ENCODE peak calls at places on chromosomes 12 and 14, in eight cellular contexts. One of them, this sample, is unnamed.

GRCh38 chr12:100267603-100268281 is 765 bp downstream of the SCYL2 start:
- DNase-seq in IMR-90: peak; percentile 37
- DNase-seq in left lung: no peak
- DNase-seq in WTC11: no peak
- DNase-seq in GM23338: peak; percentile 39
- DNase-seq in progenitor cell of endocrine pancreas: no peak
- DNase-seq in AG04449: no peak
- DNase-seq in activated CD8-positive, alpha-beta T cell treated with anti-CD3 and anti-CD28 coated beads for 36 hours: peak; percentile 42
- DNase-seq in this sample: peak; percentile 29

GRCh38 chr12:1500095-1500801 is 94.1 kb downstream of the FBXL14 start:
- DNase-seq in IMR-90: peak; percentile 81
- DNase-seq in left lung: no peak
- DNase-seq in WTC11: no peak
- DNase-seq in GM23338: no peak
- DNase-seq in progenitor cell of endocrine pancreas: no peak
- DNase-seq in AG04449: no peak
- DNase-seq in activated CD8-positive, alpha-beta T cell treated with anti-CD3 and anti-CD28 coated beads for 36 hours: no peak
- DNase-seq in this sample: no peak

GRCh38 chr12:24838531-24838950 is 110.4 kb downstream of the BCAT1 start:
- DNase-seq in IMR-90: peak; percentile 87
- DNase-seq in left lung: no peak
- DNase-seq in WTC11: no peak
- DNase-seq in GM23338: no peak
- DNase-seq in progenitor cell of endocrine pancreas: no peak
- DNase-seq in AG04449: peak; percentile 88
- DNase-seq in activated CD8-positive, alpha-beta T cell treated with anti-CD3 and anti-CD28 coated beads for 36 hours: peak; percentile 64
- DNase-seq in this sample: no peak

GRCh38 chr12:120139958-120140357 is 23.4 kb upstream of the RAB35 start:
- DNase-seq in IMR-90: peak; percentile 68
- DNase-seq in left lung: no peak
- DNase-seq in WTC11: no peak
- DNase-seq in GM23338: no peak
- DNase-seq in progenitor cell of endocrine pancreas: no peak
- DNase-seq in AG04449: no peak
- DNase-seq in activated CD8-positive, alpha-beta T cell treated with anti-CD3 and anti-CD28 coated beads for 36 hours: no peak
- DNase-seq in this sample: no peak

GRCh38 chr12:96108321-96108720 is 72.9 kb upstream of the LTA4H start:
- DNase-seq in IMR-90: no peak
- DNase-seq in left lung: peak; percentile 64
- DNase-seq in WTC11: no peak
- DNase-seq in GM23338: peak; percentile 23
- DNase-seq in progenitor cell of endocrine pancreas: no peak
- DNase-seq in AG04449: no peak
- DNase-seq in activated CD8-positive, alpha-beta T cell treated with anti-CD3 and anti-CD28 coated beads for 36 hours: peak; percentile 58
- DNase-seq in this sample: no peak

GRCh38 chr12:111033281-111034147 is 113.1 kb upstream of the MYL2 start:
- DNase-seq in IMR-90: no peak
- DNase-seq in left lung: no peak
- DNase-seq in WTC11: peak; percentile 77
- DNase-seq in GM23338: peak; percentile 77
- DNase-seq in progenitor cell of endocrine pancreas: peak; percentile 39
- DNase-seq in AG04449: no peak
- DNase-seq in activated CD8-positive, alpha-beta T cell treated with anti-CD3 and anti-CD28 coated beads for 36 hours: peak; percentile 45
- DNase-seq in this sample: no peak

GRCh38 chr14:104288272-104288671 is 149.9 kb downstream of the KIF26A start:
- DNase-seq in IMR-90: no peak
- DNase-seq in left lung: no peak
- DNase-seq in WTC11: peak; percentile 7
- DNase-seq in GM23338: no peak
- DNase-seq in progenitor cell of endocrine pancreas: no peak
- DNase-seq in AG04449: no peak
- DNase-seq in activated CD8-positive, alpha-beta T cell treated with anti-CD3 and anti-CD28 coated beads for 36 hours: no peak
- DNase-seq in this sample: no peak

GRCh38 chr12:97309921-97310320 is 152.7 kb upstream of the RMST start:
- DNase-seq in IMR-90: no peak
- DNase-seq in left lung: no peak
- DNase-seq in WTC11: no peak
- DNase-seq in GM23338: no peak
- DNase-seq in progenitor cell of endocrine pancreas: no peak
- DNase-seq in AG04449: no peak
- DNase-seq in activated CD8-positive, alpha-beta T cell treated with anti-CD3 and anti-CD28 coated beads for 36 hours: no peak
- DNase-seq in this sample: no peak

GRCh38 chr12:85955127-85955526 is 81.0 kb downstream of the NTS start:
- DNase-seq in IMR-90: no peak
- DNase-seq in left lung: no peak
- DNase-seq in WTC11: no peak
- DNase-seq in GM23338: peak; percentile 25
- DNase-seq in progenitor cell of endocrine pancreas: no peak
- DNase-seq in AG04449: no peak
- DNase-seq in activated CD8-positive, alpha-beta T cell treated with anti-CD3 and anti-CD28 coated beads for 36 hours: no peak
- DNase-seq in this sample: no peak

GRCh38 chr12:26853303-26854027 is 20.5 kb upstream of the ITPR2 start:
- DNase-seq in IMR-90: peak; percentile 56
- DNase-seq in left lung: peak; percentile 72
- DNase-seq in WTC11: peak; percentile 57
- DNase-seq in GM23338: peak; percentile 78
- DNase-seq in progenitor cell of endocrine pancreas: peak; percentile 40
- DNase-seq in AG04449: no peak
- DNase-seq in activated CD8-positive, alpha-beta T cell treated with anti-CD3 and anti-CD28 coated beads for 36 hours: peak; percentile 86
- DNase-seq in this sample: peak; percentile 74

GRCh38 chr12:25682421-25682820 is 129.3 kb upstream of the LMNTD1 start:
- DNase-seq in IMR-90: peak; percentile 23
- DNase-seq in left lung: no peak
- DNase-seq in WTC11: no peak
- DNase-seq in GM23338: no peak
- DNase-seq in progenitor cell of endocrine pancreas: no peak
- DNase-seq in AG04449: no peak
- DNase-seq in activated CD8-positive, alpha-beta T cell treated with anti-CD3 and anti-CD28 coated beads for 36 hours: no peak
- DNase-seq in this sample: no peak

GRCh38 chr12:64696065-64696741 is 63.0 kb downstream of the GNS start:
- DNase-seq in IMR-90: peak; percentile 43
- DNase-seq in left lung: no peak
- DNase-seq in WTC11: no peak
- DNase-seq in GM23338: no peak
- DNase-seq in progenitor cell of endocrine pancreas: no peak
- DNase-seq in AG04449: no peak
- DNase-seq in activated CD8-positive, alpha-beta T cell treated with anti-CD3 and anti-CD28 coated beads for 36 hours: no peak
- DNase-seq in this sample: no peak

DNA sequence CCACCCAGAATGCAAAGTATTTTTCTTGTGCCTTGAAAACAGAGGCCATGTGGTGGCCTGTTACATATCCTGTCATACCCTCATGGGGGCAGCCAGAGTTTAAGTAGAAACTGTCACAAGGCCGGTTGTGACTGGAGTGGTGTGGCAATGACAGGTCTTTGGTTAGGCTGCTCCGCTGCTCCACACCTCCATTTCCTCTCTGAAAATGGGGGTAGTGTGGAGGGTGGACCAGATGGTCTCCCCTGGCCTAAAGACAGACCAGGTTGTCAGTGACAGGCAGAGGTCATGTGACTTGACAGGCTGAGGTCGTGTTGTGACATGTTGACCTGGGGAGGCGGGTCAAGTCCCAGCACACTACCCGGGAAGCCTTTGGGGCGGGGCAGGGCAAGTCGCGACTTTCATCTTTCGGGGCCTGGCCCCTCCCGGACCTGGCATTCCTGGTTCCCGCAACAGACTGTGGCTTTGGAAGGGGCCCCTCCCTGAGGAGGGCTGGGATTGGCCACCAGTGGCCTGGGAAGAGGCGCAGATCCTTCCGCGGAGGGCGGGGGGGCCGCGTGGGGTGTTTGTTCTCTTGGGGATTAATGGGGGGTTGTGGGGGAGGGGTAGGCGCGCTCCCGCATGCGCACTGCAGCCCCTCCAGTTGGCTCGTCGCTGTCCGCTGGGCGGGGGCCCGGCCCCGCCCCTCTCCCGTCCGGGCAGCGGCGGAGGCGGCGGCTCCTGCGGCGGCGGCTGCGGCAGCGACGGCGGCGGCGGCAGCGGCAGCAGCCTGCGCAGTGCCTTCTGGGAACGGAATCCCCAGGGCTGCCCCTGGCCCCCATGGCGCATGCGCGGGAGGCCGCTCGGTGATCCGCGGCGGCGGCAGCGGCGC is at the start of gene MBD6:
- DNase-seq in IMR-90: peak; percentile 91
- DNase-seq in left lung: peak; percentile 94
- DNase-seq in WTC11: peak; percentile 85
- DNase-seq in GM23338: peak; percentile 87
- DNase-seq in progenitor cell of endocrine pancreas: peak; percentile 87
- DNase-seq in AG04449: peak; percentile 67
- DNase-seq in activated CD8-positive, alpha-beta T cell treated with anti-CD3 and anti-CD28 coated beads for 36 hours: peak; percentile 90
- DNase-seq in this sample: peak; percentile 99
- TF ChIP-seq CTCF in IMR-90: no peak
- TF ChIP-seq CTCF in left lung: no peak
- TF ChIP-seq CTCF in WTC11: no peak
- TF ChIP-seq CTCF in GM23338: no peak
- TF ChIP-seq CTCF in progenitor cell of endocrine pancreas: no peak
- TF ChIP-seq CTCF in AG04449: no peak
- TF ChIP-seq CTCF in activated CD8-positive, alpha-beta T cell treated with anti-CD3 and anti-CD28 coated beads for 36 hours: no peak
- TF ChIP-seq CTCF in this sample: no peak

DNA sequence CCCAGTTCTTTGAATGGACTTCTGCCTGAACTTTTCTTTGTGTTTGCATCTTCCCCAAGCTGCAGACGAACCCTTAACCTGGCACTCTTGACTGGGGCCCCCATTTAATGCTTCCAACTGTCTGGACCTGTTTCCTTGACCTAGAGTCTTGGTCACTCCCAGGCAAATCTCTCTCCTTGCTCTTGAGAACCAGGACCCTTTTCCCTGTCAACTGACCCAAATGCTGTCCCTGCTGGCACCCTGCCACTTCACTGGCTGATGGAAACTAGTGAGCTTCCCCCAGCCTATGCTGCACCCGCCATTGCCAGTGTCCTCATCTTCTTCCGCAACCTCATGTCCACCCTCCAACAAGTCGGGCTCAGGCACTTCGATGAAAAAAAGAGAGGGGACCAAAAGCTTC is 79.5 kb downstream of the PRIMA1 start:
- DNase-seq in IMR-90: no peak
- DNase-seq in left lung: no peak
- DNase-seq in WTC11: no peak
- DNase-seq in GM23338: no peak
- DNase-seq in progenitor cell of endocrine pancreas: no peak
- DNase-seq in AG04449: no peak
- DNase-seq in activated CD8-positive, alpha-beta T cell treated with anti-CD3 and anti-CD28 coated beads for 36 hours: no peak
- DNase-seq in this sample: no peak
- TF ChIP-seq CTCF in IMR-90: no peak
- TF ChIP-seq CTCF in left lung: no peak
- TF ChIP-seq CTCF in WTC11: no peak
- TF ChIP-seq CTCF in GM23338: no peak
- TF ChIP-seq CTCF in progenitor cell of endocrine pancreas: no peak
- TF ChIP-seq CTCF in AG04449: no peak
- TF ChIP-seq CTCF in activated CD8-positive, alpha-beta T cell treated with anti-CD3 and anti-CD28 coated beads for 36 hours: no peak
- TF ChIP-seq CTCF in this sample: no peak

GRCh38 chr12:66683822-66684221 is 4.9 kb upstream of the GRIP1 start:
- DNase-seq in IMR-90: no peak
- DNase-seq in left lung: no peak
- DNase-seq in WTC11: no peak
- DNase-seq in GM23338: no peak
- DNase-seq in progenitor cell of endocrine pancreas: no peak
- DNase-seq in AG04449: no peak
- DNase-seq in activated CD8-positive, alpha-beta T cell treated with anti-CD3 and anti-CD28 coated beads for 36 hours: no peak
- DNase-seq in this sample: no peak
- TF ChIP-seq CTCF in IMR-90: no peak
- TF ChIP-seq CTCF in left lung: no peak
- TF ChIP-seq CTCF in WTC11: no peak
- TF ChIP-seq CTCF in GM23338: no peak
- TF ChIP-seq CTCF in progenitor cell of endocrine pancreas: no peak
- TF ChIP-seq CTCF in AG04449: no peak
- TF ChIP-seq CTCF in activated CD8-positive, alpha-beta T cell treated with anti-CD3 and anti-CD28 coated beads for 36 hours: no peak
- TF ChIP-seq CTCF in this sample: no peak

GRCh38 chr14:66395300-66395699 is 90.9 kb upstream of the CCDC196 start:
- DNase-seq in IMR-90: no peak
- DNase-seq in left lung: no peak
- DNase-seq in WTC11: no peak
- DNase-seq in GM23338: peak; percentile 31
- DNase-seq in progenitor cell of endocrine pancreas: no peak
- DNase-seq in AG04449: no peak
- DNase-seq in activated CD8-positive, alpha-beta T cell treated with anti-CD3 and anti-CD28 coated beads for 36 hours: peak; percentile 58
- DNase-seq in this sample: peak; percentile 10
- TF ChIP-seq CTCF in IMR-90: no peak
- TF ChIP-seq CTCF in left lung: no peak
- TF ChIP-seq CTCF in WTC11: no peak
- TF ChIP-seq CTCF in GM23338: peak; percentile 15
- TF ChIP-seq CTCF in progenitor cell of endocrine pancreas: no peak
- TF ChIP-seq CTCF in AG04449: no peak
- TF ChIP-seq CTCF in activated CD8-positive, alpha-beta T cell treated with anti-CD3 and anti-CD28 coated beads for 36 hours: no peak
- TF ChIP-seq CTCF in this sample: peak; percentile 32

GRCh38 chr12:49974231-49974675 is 1.5 kb downstream of the AQP6 start:
- DNase-seq in IMR-90: peak; percentile 64
- DNase-seq in left lung: peak; percentile 75
- DNase-seq in WTC11: no peak
- DNase-seq in GM23338: peak; percentile 58
- DNase-seq in progenitor cell of endocrine pancreas: no peak
- DNase-seq in AG04449: no peak
- DNase-seq in activated CD8-positive, alpha-beta T cell treated with anti-CD3 and anti-CD28 coated beads for 36 hours: no peak
- DNase-seq in this sample: no peak
- TF ChIP-seq CTCF in IMR-90: peak; percentile 73
- TF ChIP-seq CTCF in left lung: peak; percentile 48
- TF ChIP-seq CTCF in WTC11: no peak
- TF ChIP-seq CTCF in GM23338: peak; percentile 30
- TF ChIP-seq CTCF in progenitor cell of endocrine pancreas: peak; percentile 53
- TF ChIP-seq CTCF in AG04449: peak; percentile 80
- TF ChIP-seq CTCF in activated CD8-positive, alpha-beta T cell treated with anti-CD3 and anti-CD28 coated beads for 36 hours: no peak
- TF ChIP-seq CTCF in this sample: no peak

GRCh38 chr14:94816113-94816512 is 46.2 kb upstream of the GSC start:
- DNase-seq in IMR-90: no peak
- DNase-seq in left lung: no peak
- DNase-seq in WTC11: no peak
- DNase-seq in GM23338: peak; percentile 34
- DNase-seq in progenitor cell of endocrine pancreas: no peak
- DNase-seq in AG04449: no peak
- DNase-seq in activated CD8-positive, alpha-beta T cell treated with anti-CD3 and anti-CD28 coated beads for 36 hours: no peak
- DNase-seq in this sample: no peak
- TF ChIP-seq CTCF in IMR-90: no peak
- TF ChIP-seq CTCF in left lung: no peak
- TF ChIP-seq CTCF in WTC11: no peak
- TF ChIP-seq CTCF in GM23338: no peak
- TF ChIP-seq CTCF in progenitor cell of endocrine pancreas: peak; percentile 9
- TF ChIP-seq CTCF in AG04449: no peak
- TF ChIP-seq CTCF in activated CD8-positive, alpha-beta T cell treated with anti-CD3 and anti-CD28 coated beads for 36 hours: no peak
- TF ChIP-seq CTCF in this sample: no peak